ENCODE peak calls at places on chromosomes 3 and 15, in seven cellular contexts. X, H, C, Q, M, W and J are unnamed samples. For H3K4me1, the result is how much of the 10 kb centered on the place peaks cover.

GRCh38 chr15:101684384-101684783 is 32.2 kb upstream of the TM2D3 start:
- DNase-seq in X (no peak), H (no peak), C (peak), Q (no peak), M (no peak), W (peak), J (no peak)

GRCh38 chr3:13713396-13713795 is 164.5 kb downstream of the FBLN2 start:
- DNase-seq in X (peak), H (no peak), C (no peak), Q (no peak), M (no peak), W (no peak), J (no peak)

GRCh38 chr15:71379893-71380292 is 264.6 kb downstream of the THSD4 start:
- DNase-seq in X (no peak), H (no peak), C (no peak), Q (no peak), M (no peak), W (no peak), J (no peak)

GRCh38 chr3:18580268-18580667 is 155.1 kb upstream of the SATB1 start:
- DNase-seq in X (no peak), H (no peak), C (no peak), Q (no peak), M (no peak), W (no peak), J (no peak)

GRCh38 chr15:88449581-88449980 is 17.6 kb downstream of the MRPL46 start:
- DNase-seq in X (no peak), H (no peak), C (no peak), Q (no peak), M (no peak), W (no peak), J (no peak)

GRCh38 chr3:43288366-43288765 is 2.0 kb downstream of the SNRK start:
- DNase-seq in X (no peak), H (no peak), C (no peak), Q (no peak), M (no peak), W (peak), J (no peak)

GRCh38 chr3:131174752-131175151 is 148.1 kb downstream of the NEK11 start:
- DNase-seq in X (no peak), H (no peak), C (no peak), Q (no peak), M (no peak), W (peak), J (no peak)

GRCh38 chr3:187165144-187165543 is 25.8 kb upstream of the RPL39L start:
- DNase-seq in X (no peak), H (no peak), C (no peak), Q (peak), M (no peak), W (peak), J (no peak)

GRCh38 chr3:185737020-185737419 is 87.8 kb downstream of the IGF2BP2 start:
- DNase-seq in X (no peak), H (no peak), C (no peak), Q (no peak), M (no peak), W (peak), J (no peak)

GRCh38 chr15:64474846-64475245 is 14.5 kb downstream of the ZNF609 start:
- DNase-seq in X (no peak), H (no peak), C (no peak), Q (no peak), M (no peak), W (no peak), J (no peak)

GRCh38 chr3:126119008-126119675 is 35.2 kb upstream of the SLC41A3 start:
- DNase-seq in X (no peak), H (no peak), C (no peak), Q (no peak), M (no peak), W (peak), J (no peak)

GRCh38 chr3:148718982-148719862 is 21.5 kb downstream of the AGTR1 start:
- DNase-seq in X (no peak), H (no peak), C (no peak), Q (no peak), M (no peak), W (peak), J (no peak)

GRCh38 chr3:15595955-15596354 is 5.4 kb downstream of the HACL1 start:
- DNase-seq in X (no peak), H (no peak), C (no peak), Q (no peak), M (no peak), W (no peak), J (no peak)

GRCh38 chr3:187951452-187952190 is 202.3 kb upstream of the LPP start:
- DNase-seq in X (no peak), H (no peak), C (no peak), Q (no peak), M (no peak), W (no peak), J (no peak)

GRCh38 chr3:172187511-172187910 is 148.1 kb downstream of the FNDC3B start:
- DNase-seq in X (no peak), H (no peak), C (no peak), Q (no peak), M (no peak), W (no peak), J (no peak)
- H3K4me1 ChIP-seq in X (under half), H (under half), C (under half), Q (under half), M (half or more), W (under half), J (under half)

GRCh38 chr15:76151599-76151974 is 91.8 kb downstream of the TMEM266 start:
- DNase-seq in X (no peak), H (no peak), C (no peak), Q (no peak), M (no peak), W (no peak), J (no peak)

GRCh38 chr15:76149291-76149910 is 89.6 kb downstream of the TMEM266 start:
- DNase-seq in X (no peak), H (no peak), C (no peak), Q (no peak), M (no peak), W (no peak), J (no peak)

GRCh38 chr15:76150508-76150907 is 90.7 kb downstream of the TMEM266 start:
- DNase-seq in X (no peak), H (peak), C (no peak), Q (no peak), M (no peak), W (no peak), J (peak)

GRCh38 chr15:76152197-76152596 is 92.4 kb downstream of the TMEM266 start:
- DNase-seq in X (no peak), H (no peak), C (no peak), Q (no peak), M (no peak), W (no peak), J (no peak)

DNA sequence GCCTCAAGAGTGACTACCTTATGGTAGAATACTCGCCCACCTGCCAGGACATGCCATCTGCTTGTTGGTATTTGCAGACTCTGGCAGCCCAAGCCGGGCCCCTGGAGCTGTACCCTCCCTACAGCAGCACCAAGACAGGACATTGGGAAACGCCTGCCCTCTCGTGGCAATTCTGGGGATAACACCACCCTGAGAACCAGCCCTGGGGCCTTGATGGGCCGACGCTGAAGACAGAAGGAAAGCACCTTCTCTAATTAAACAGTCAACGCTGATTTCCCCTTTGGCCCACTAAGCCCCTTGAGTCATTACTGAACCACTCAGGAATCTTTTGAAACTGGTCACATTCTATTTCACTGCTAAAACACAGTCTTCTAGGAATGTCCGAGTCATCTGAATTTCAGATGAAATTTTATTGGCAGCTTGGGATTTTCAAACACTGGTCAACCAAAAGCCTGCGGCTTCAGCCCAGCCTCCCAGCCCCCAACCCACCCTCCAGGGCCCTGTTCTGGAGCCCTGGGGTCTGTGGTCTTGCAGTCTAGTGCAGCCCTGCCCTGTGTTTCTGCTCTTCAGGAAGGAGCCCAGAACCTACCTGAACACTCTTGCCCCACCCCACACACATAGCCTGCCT is 91.3 kb downstream of the TMEM266 start:
- DNase-seq in X (peak), H (peak), C (peak), Q (peak), M (peak), W (peak), J (peak)
- H3K27ac ChIP-seq in X (no peak), H (peak), C (no peak), Q (no peak), M (peak), W (no peak), J (no peak)

DNA sequence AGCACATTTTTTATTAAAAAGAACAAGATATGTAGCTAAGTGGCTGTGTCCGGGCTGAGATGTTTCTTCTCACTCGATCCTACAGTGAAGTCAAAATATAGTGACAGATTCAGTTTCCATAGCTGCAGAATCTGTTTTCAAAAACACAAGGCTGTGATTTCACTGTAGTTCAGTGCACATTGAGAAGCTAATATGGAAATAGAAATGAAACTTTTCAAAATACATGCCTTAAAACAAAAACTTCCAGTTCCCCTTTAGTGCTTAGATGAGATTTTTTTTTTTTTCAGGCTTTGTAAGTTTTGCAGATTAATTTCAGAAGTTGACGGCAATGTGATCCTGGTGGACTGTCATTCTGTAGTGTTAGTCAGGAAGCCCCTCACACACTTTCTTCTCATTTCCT is 23.8 kb upstream of the TRAK1 start:
- DNase-seq in X (no peak), H (no peak), C (no peak), Q (no peak), M (no peak), W (no peak), J (no peak)
- H3K4me1 ChIP-seq in X (under half), H (half or more), C (half or more), Q (under half), M (half or more), W (under half), J (under half)

GRCh38 chr3:37887824-37888223 is 26.1 kb downstream of the CTDSPL start:
- DNase-seq in X (no peak), H (no peak), C (no peak), Q (no peak), M (no peak), W (no peak), J (no peak)

GRCh38 chr3:37885831-37886230 is 24.2 kb downstream of the CTDSPL start:
- DNase-seq in X (no peak), H (no peak), C (no peak), Q (no peak), M (no peak), W (no peak), J (no peak)

GRCh38 chr3:37882711-37883110 is 21.0 kb downstream of the CTDSPL start:
- DNase-seq in X (no peak), H (no peak), C (no peak), Q (no peak), M (no peak), W (no peak), J (no peak)

GRCh38 chr3:37887062-37887461 is 25.4 kb downstream of the CTDSPL start:
- DNase-seq in X (no peak), H (peak), C (no peak), Q (no peak), M (no peak), W (no peak), J (no peak)

GRCh38 chr3:37886395-37886794 is 24.7 kb downstream of the CTDSPL start:
- DNase-seq in X (no peak), H (no peak), C (no peak), Q (no peak), M (no peak), W (no peak), J (no peak)
- H3K27ac ChIP-seq in X (no peak), H (peak), C (no peak), Q (no peak), M (no peak), W (no peak), J (no peak)

GRCh38 chr15:41933771-41934170 is 38.6 kb downstream of the EHD4 start:
- DNase-seq in X (no peak), H (no peak), C (no peak), Q (no peak), M (no peak), W (peak), J (peak)

GRCh38 chr15:41932939-41933725 is 39.2 kb downstream of the EHD4 start:
- DNase-seq in X (no peak), H (no peak), C (no peak), Q (no peak), M (no peak), W (no peak), J (no peak)

GRCh38 chr15:41936155-41936554 is 36.2 kb downstream of the EHD4 start:
- DNase-seq in X (no peak), H (no peak), C (no peak), Q (no peak), M (no peak), W (no peak), J (no peak)

GRCh38 chr15:41935566-41936020 is 36.8 kb downstream of the EHD4 start:
- DNase-seq in X (no peak), H (no peak), C (no peak), Q (no peak), M (no peak), W (peak), J (no peak)

GRCh38 chr15:41934843-41935242 is 37.5 kb downstream of the EHD4 start:
- DNase-seq in X (peak), H (peak), C (no peak), Q (no peak), M (no peak), W (peak), J (no peak)
- H3K4me1 ChIP-seq in X (under half), H (half or more), C (half or more), Q (under half), M (half or more), W (half or more), J (under half)

GRCh38 chr3:30618508-30618907 is 12.1 kb downstream of the TGFBR2 start:
- DNase-seq in X (no peak), H (no peak), C (no peak), Q (no peak), M (no peak), W (no peak), J (no peak)

GRCh38 chr3:30622047-30622545 is 15.7 kb downstream of the TGFBR2 start:
- DNase-seq in X (no peak), H (no peak), C (no peak), Q (no peak), M (no peak), W (no peak), J (no peak)

GRCh38 chr3:30619318-30619717 is 12.9 kb downstream of the TGFBR2 start:
- DNase-seq in X (no peak), H (no peak), C (no peak), Q (no peak), M (no peak), W (no peak), J (no peak)

GRCh38 chr3:30623375-30623774 is 17.0 kb downstream of the TGFBR2 start:
- DNase-seq in X (no peak), H (no peak), C (no peak), Q (no peak), M (no peak), W (no peak), J (no peak)

GRCh38 chr3:30620402-30621360 is 14.3 kb downstream of the TGFBR2 start:
- DNase-seq in X (no peak), H (no peak), C (no peak), Q (no peak), M (no peak), W (peak), J (no peak)
- H3K27ac ChIP-seq in X (no peak), H (no peak), C (no peak), Q (no peak), M (peak), W (no peak), J (no peak)

DNA sequence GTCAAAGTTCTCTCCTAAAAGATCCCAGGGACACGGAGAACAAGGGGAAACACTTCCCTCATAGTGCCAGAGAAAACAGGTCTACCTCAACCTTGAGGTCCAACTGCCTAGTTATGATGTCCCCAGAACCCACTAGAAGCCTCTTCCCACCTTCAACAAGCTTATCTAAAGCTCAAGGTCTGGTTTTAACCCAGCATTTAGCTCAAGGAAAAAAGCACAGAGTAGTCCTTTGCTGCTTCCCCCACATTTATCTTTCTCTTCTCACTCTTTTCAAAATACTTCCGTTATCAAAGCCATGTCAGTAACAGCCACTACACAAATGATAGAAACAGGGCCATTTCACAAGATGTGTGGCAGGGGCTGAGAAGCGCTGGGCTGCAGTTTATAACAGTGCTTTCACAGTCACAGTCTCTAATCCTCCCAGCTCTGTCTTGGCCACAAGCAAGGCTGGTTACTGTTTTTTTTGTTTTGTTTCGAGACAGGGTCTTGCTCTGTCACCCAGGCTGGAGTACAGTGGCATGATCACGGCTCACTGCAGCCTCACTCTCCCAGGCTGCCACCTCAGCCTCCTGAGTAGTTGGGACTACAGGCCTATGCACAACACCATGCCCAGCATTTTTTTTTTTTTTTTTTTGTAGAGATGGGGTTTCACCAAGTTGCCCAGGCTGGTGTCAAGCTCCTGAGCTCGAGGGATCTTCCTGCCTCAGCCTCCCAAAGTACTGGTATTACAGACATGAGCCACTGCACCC is 218.9 kb downstream of the OSBPL10 start:
- DNase-seq in X (no peak), H (no peak), C (no peak), Q (no peak), M (no peak), W (no peak), J (no peak)
- H3K4me1 ChIP-seq in X (under half), H (under half), C (under half), Q (under half), M (under half), W (under half), J (under half)

DNA sequence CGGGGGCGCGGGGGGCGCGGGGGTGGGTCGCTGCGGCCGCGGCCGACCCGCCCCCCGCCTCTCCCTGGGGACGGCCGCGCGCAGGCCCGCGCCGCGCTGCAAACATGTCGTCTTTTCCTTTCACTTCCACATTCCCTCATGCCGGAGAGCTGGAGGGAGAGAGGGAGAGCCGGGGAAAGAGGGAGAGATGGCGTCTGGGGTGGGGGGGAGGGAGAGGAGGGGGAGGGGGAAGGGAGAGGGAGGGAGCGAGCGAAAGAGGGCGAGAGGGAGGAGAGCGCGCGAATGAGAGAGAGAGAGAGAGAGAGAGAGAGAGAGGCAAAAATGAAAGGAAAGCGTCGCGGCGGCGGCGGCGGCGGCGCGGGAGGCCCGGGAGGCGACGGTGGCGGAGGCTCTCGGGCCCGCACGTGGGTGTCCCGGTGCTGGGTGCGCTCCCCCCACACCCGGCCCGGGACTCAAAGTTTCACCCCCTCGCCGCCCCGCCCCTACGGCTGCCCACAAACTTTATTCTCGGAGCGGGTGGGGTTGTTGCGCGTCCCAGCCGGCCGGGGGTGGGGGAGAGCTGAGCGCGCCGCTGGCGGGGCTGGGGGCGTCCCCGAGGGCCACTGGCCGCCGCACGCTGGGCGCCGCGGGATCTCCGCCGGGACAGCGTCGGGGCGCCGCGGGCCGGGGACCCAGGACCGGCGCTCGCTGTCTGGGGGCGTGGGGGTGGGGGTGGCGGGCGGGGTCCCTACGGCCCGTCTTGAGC is 731 bp downstream of the ZNF710 start:
- DNase-seq in X (no peak), H (peak), C (peak), Q (peak), M (peak), W (peak), J (peak)
- H3K27ac ChIP-seq in X (peak), H (peak), C (peak), Q (peak), M (peak), W (peak), J (peak)

GRCh38 chr3:127775398-127776109 is 46.8 kb downstream of the MGLL start:
- DNase-seq in X (no peak), H (no peak), C (peak), Q (no peak), M (peak), W (no peak), J (peak)
- H3K4me1 ChIP-seq in X (under half), H (half or more), C (half or more), Q (under half), M (half or more), W (under half), J (under half)

GRCh38 chr15:99706557-99707303 is 26.5 kb downstream of the LYSMD4 start:
- DNase-seq in X (no peak), H (no peak), C (no peak), Q (no peak), M (no peak), W (no peak), J (no peak)
- H3K27ac ChIP-seq in X (peak), H (peak), C (peak), Q (no peak), M (peak), W (no peak), J (peak)